ENCODE peak calls at places on chromosomes 16 and 17, in eight cellular contexts. S, G, X, B, K, I, Y and P are unnamed samples.

GRCh38 chr16:27679899-27680298 is 130.0 kb downstream of the KATNIP start:
- DNase-seq in B (no peak), S (no peak), Y (no peak), X (no peak), K (no peak), G (no peak), I (no peak), P (no peak)

GRCh38 chr17:61157246-61157887 is 242.3 kb upstream of the TBX2 start:
- DNase-seq in Y (peak), X (no peak), I (no peak), K (no peak), B (no peak), G (no peak), S (no peak), P (peak)

GRCh38 chr17:28570716-28571254 is 539 bp downstream of the PIGS start:
- DNase-seq in I (no peak), X (no peak), G (no peak), Y (no peak), S (no peak), B (no peak), K (peak), P (no peak)

GRCh38 chr16:4477966-4478365 is 1.8 kb downstream of the HMOX2 start:
- DNase-seq in B (no peak), I (peak), S (no peak), K (peak), G (no peak), X (no peak), Y (peak), P (no peak)

GRCh38 chr16:30357715-30358576 is 2.8 kb upstream of the CD2BP2 start:
- DNase-seq in K (no peak), B (no peak), Y (no peak), S (no peak), G (no peak), X (no peak), I (no peak), P (no peak)

GRCh38 chr16:3246002-3246401 is 10.4 kb downstream of the MEFV start:
- DNase-seq in B (no peak), S (no peak), I (no peak), Y (no peak), G (no peak), X (no peak), K (no peak), P (no peak)

GRCh38 chr17:74212262-74212912 is 984 bp upstream of the TTYH2 start:
- DNase-seq in I (no peak), S (no peak), Y (no peak), G (no peak), X (no peak), B (no peak), K (peak), P (no peak)

GRCh38 chr17:73827627-73828241 is 183.5 kb upstream of the SDK2 start:
- DNase-seq in G (no peak), S (no peak), K (no peak), B (no peak), Y (no peak), I (no peak), X (no peak), P (no peak)

GRCh38 chr16:81996664-81997529 is 14.4 kb downstream of the SDR42E1 start:
- DNase-seq in K (peak), B (peak), I (no peak), G (peak), X (no peak), S (no peak), Y (peak), P (peak)

GRCh38 chr16:3401719-3402397 is 843 bp downstream of the ZNF174 start:
- DNase-seq in Y (no peak), I (peak), K (peak), G (no peak), S (no peak), B (no peak), X (no peak), P (no peak)

GRCh38 chr17:64326420-64327054 is 63.5 kb upstream of the TEX2 start:
- DNase-seq in S (peak), K (no peak), G (no peak), I (no peak), X (no peak), Y (no peak), B (no peak), P (peak)

GRCh38 chr16:57998992-57999365 is 1.5 kb downstream of the ZNF319 start:
- DNase-seq in S (peak), B (no peak), X (no peak), Y (no peak), G (no peak), I (no peak), K (no peak), P (no peak)

GRCh38 chr16:67475051-67475450 is 5.9 kb downstream of the ATP6V0D1 start:
- DNase-seq in X (no peak), Y (no peak), G (no peak), K (no peak), B (no peak), S (no peak), I (no peak), P (no peak)

GRCh38 chr17:19016297-19016696 is 11.7 kb upstream of the FAM83G start:
- DNase-seq in G (no peak), Y (no peak), I (no peak), S (peak), B (no peak), K (no peak), X (no peak), P (no peak)

GRCh38 chr17:73820686-73821448 is 176.6 kb upstream of the SDK2 start:
- DNase-seq in B (no peak), X (no peak), S (no peak), K (peak), I (no peak), G (peak), Y (no peak), P (no peak)

GRCh38 chr17:75490953-75491649 is 24.2 kb downstream of the CASKIN2 start:
- DNase-seq in S (no peak), K (no peak), I (no peak), Y (no peak), G (no peak), B (no peak), X (no peak), P (no peak)

GRCh38 chr17:6503641-6504195 is 52.6 kb downstream of the PITPNM3 start:
- DNase-seq in I (no peak), Y (no peak), G (no peak), S (peak), X (no peak), K (no peak), B (no peak), P (no peak)

GRCh38 chr17:8832711-8833352 is 33.7 kb upstream of the MFSD6L start:
- DNase-seq in X (no peak), Y (no peak), G (no peak), I (peak), K (peak), B (no peak), S (no peak), P (no peak)
- TF ChIP-seq CTCF in X (peak), Y (peak), G (peak), I (peak), K (peak), B (peak), S (peak), P (peak)

GRCh38 chr17:49496866-49497146 is 1.7 kb downstream of the NGFR start:
- DNase-seq in K (no peak), X (no peak), Y (no peak), G (no peak), B (no peak), I (no peak), S (no peak), P (no peak)

GRCh38 chr17:49497147-49498036 is 2.3 kb downstream of the NGFR start:
- DNase-seq in B (no peak), S (no peak), G (no peak), I (peak), Y (peak), X (peak), K (peak), P (no peak)

GRCh38 chr17:49496183-49496865 is 1.2 kb downstream of the NGFR start:
- DNase-seq in S (peak), Y (peak), X (peak), B (no peak), G (no peak), K (peak), I (peak), P (no peak)

GRCh38 chr17:49495842-49496182 is 719 bp downstream of the NGFR start:
- DNase-seq in X (no peak), B (no peak), G (no peak), I (no peak), Y (no peak), S (no peak), K (peak), P (no peak)

DNA sequence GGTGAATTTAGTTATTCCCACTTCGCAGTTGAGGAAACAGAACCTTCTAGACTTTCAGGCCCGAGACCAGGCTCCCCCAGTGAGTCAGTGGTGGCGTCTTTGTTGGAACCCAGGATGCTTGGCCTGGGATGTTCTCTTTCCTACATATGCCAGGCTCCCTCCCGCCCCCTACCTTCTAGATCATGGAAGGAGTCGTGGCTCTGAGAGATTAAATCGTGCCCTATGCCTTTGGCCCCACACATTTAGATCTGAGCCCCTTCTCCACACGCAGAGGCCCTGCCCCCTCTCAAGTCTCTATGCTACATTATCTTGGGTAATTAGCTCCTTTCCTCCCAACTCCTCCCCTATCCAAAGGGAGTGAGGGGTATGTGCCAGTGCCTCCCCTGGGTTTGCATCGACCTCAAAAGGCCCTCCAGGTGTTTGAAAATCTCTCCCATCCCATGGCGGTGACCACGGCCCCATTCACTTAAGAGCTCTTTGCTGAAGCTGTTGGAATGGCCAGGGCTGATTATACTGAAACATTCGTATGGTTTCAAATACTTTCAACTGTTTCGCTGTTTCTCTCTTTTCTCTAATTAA is 3.0 kb downstream of the NGFR start:
- DNase-seq in I (peak), G (no peak), S (no peak), X (no peak), K (peak), B (no peak), Y (no peak), P (no peak)
- TF ChIP-seq CTCF in I (no peak), G (no peak), S (no peak), X (no peak), K (peak), B (no peak), Y (no peak), P (no peak)

DNA sequence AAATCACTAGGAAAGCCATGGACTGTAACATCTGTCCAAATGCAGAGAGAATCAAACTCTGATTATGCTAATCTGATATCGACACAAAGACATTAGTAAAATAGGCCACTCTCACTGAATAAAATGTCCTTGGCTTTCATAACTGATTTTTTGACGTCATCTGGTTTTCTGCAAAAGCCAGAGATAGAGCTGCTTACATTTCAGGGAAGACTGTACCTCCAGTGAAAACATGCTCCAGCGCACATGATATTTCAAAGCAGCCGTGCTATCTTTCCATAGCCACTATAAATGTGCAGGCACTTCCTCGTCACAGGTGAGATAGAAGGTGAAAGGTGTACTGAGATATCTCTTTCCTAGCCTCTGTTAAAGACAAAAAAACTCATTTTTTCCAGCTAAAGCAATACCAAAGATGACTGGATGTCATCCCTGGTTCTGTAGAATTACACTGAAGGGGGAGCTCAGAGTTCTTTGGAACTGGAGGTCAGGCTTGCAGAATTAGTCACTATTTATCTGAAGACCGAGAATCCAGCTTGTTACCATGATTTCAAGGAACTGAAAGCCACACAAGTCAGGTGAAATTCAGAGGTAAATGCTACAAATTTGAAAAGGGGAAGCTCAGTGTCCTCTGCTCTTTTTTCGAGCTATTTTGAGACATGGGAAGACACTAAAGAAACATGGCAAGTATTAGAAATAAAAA is 249.5 kb downstream of the CA10 start:
- DNase-seq in K (no peak), I (no peak), G (no peak), X (no peak), S (no peak), B (no peak), Y (no peak), P (no peak)
- TF ChIP-seq CTCF in K (no peak), I (no peak), G (no peak), X (no peak), S (no peak), B (no peak), Y (no peak), P (no peak)

GRCh38 chr17:32256012-32256694 is 9.5 kb upstream of the RHBDL3 start:
- DNase-seq in X (no peak), S (no peak), K (no peak), B (no peak), I (no peak), G (no peak), Y (no peak), P (no peak)
- TF ChIP-seq CTCF in X (no peak), S (no peak), K (no peak), B (no peak), I (no peak), G (no peak), Y (no peak), P (no peak)

GRCh38 chr16:24998201-24998600 is 17.0 kb downstream of the ARHGAP17 start:
- DNase-seq in Y (no peak), X (no peak), B (no peak), S (no peak), I (no peak), K (no peak), G (no peak), P (no peak)

GRCh38 chr16:24997665-24998064 is 17.5 kb downstream of the ARHGAP17 start:
- DNase-seq in S (no peak), B (no peak), G (no peak), K (no peak), I (no peak), X (no peak), Y (no peak), P (no peak)

GRCh38 chr16:24995469-24995868 is 19.7 kb downstream of the ARHGAP17 start:
- DNase-seq in B (no peak), G (no peak), S (no peak), Y (no peak), I (no peak), K (no peak), X (no peak), P (no peak)

GRCh38 chr16:24996301-24996700 is 18.9 kb downstream of the ARHGAP17 start:
- DNase-seq in Y (no peak), B (no peak), S (no peak), K (no peak), X (no peak), G (no peak), I (no peak), P (no peak)

GRCh38 chr16:24996731-24997130 is 18.4 kb downstream of the ARHGAP17 start:
- DNase-seq in K (no peak), Y (no peak), S (no peak), X (no peak), B (no peak), G (no peak), I (no peak), P (no peak)
- TF ChIP-seq CTCF in K (no peak), Y (no peak), S (no peak), X (no peak), B (no peak), G (no peak), I (no peak), P (no peak)